ENCODE peak calls at places on chromosomes 1 and 21, in nine cellular contexts. I is HFF-Myc; Z is GM06990; B is cardiac muscle cell; C is stimulated activated CD4-positive, alpha-beta T cell treated with anti-CD3 and anti-CD28 coated beads, TNF-alpha, amount 100 ng/mL, for 4 hours; O is hippocampal formation; M is GOT3; E is IMR-90; W is activated naive CD8-positive, alpha-beta T cell treated with anti-CD3 and anti-CD28 coated beads, Interleukin-2, amount 50 U/mL, for 24 hours. S is an unnamed sample.
A peak's percentile ranks its signal among the peaks of the same experiment; 100 is the strongest.

GRCh38 chr21:28789571-28789970 is 203.1 kb downstream of the LTN1 start:
- DNase-seq in I (no peak), Z (no peak), B (peak; percentile 30), C (no peak), O (no peak), M (no peak), E (no peak), W (no peak), S (no peak)

GRCh38 chr21:29641001-29641634 is 298.7 kb downstream of the GRIK1 start:
- DNase-seq in I (no peak), Z (no peak), B (no peak), C (no peak), O (no peak), M (no peak), E (no peak), W (no peak), S (no peak)

GRCh38 chr1:103211073-103211472 is 102.8 kb upstream of the COL11A1 start:
- DNase-seq in I (no peak), Z (no peak), B (no peak), C (no peak), O (no peak), M (no peak), E (peak; percentile 14), W (no peak), S (peak; percentile 46)

GRCh38 chr1:157227700-157228099 is 89.5 kb upstream of the ETV3 start:
- DNase-seq in I (no peak), Z (no peak), B (no peak), C (no peak), O (no peak), M (no peak), E (no peak), W (no peak), S (no peak)

GRCh38 chr1:111990026-111990877 is 784 bp upstream of the KCND3 start:
- DNase-seq in I (no peak), Z (peak; percentile 6), B (no peak), C (no peak), O (no peak), M (no peak), E (no peak), W (no peak), S (no peak)

GRCh38 chr1:47780469-47780995 is 216.7 kb downstream of the TRABD2B start:
- DNase-seq in I (no peak), Z (no peak), B (no peak), C (no peak), O (no peak), M (no peak), E (no peak), W (no peak), S (no peak)

GRCh38 chr1:204369006-204369726 is 9.4 kb upstream of the PLEKHA6 start:
- DNase-seq in I (no peak), Z (no peak), B (no peak), C (no peak), O (peak; percentile 61), M (no peak), E (no peak), W (no peak), S (no peak)

GRCh38 chr1:222346955-222347354 is 200.9 kb downstream of the HHIPL2 start:
- DNase-seq in I (no peak), Z (no peak), B (no peak), C (no peak), O (no peak), M (no peak), E (no peak), W (no peak), S (no peak)

GRCh38 chr1:10607228-10607627 is 132.5 kb downstream of the PEX14 start:
- DNase-seq in I (no peak), Z (no peak), B (no peak), C (no peak), O (no peak), M (no peak), E (peak; percentile 90), W (no peak), S (no peak)

GRCh38 chr1:169363046-169363756 is 4.4 kb downstream of the NME7 start:
- DNase-seq in I (peak; percentile 61), Z (peak; percentile 24), B (no peak), C (no peak), O (no peak), M (no peak), E (peak; percentile 94), W (peak; percentile 35), S (peak; percentile 44)

GRCh38 chr1:94925561-94926364 is 1.1 kb downstream of the CNN3 start:
- DNase-seq in I (peak; percentile 61), Z (peak; percentile 44), B (peak; percentile 88), C (no peak), O (peak; percentile 74), M (no peak), E (peak; percentile 87), W (peak; percentile 11), S (peak; percentile 97)

GRCh38 chr1:167331650-167332049 is 111.0 kb downstream of the POU2F1 start:
- DNase-seq in I (no peak), Z (no peak), B (no peak), C (no peak), O (no peak), M (no peak), E (no peak), W (no peak), S (no peak)

GRCh38 chr1:72462506-72462905 is 180.2 kb upstream of the NEGR1 start:
- DNase-seq in I (no peak), Z (no peak), B (no peak), C (no peak), O (no peak), M (no peak), E (no peak), W (no peak), S (peak; percentile 9)

GRCh38 chr1:183061194-183061593 is 38.0 kb downstream of the LAMC1 start:
- DNase-seq in I (no peak), Z (no peak), B (no peak), C (no peak), O (no peak), M (no peak), E (no peak), W (no peak), S (no peak)

GRCh38 chr1:165877940-165878556 is 50.6 kb downstream of the UCK2 start:
- DNase-seq in I (no peak), Z (peak; percentile 66), B (no peak), C (no peak), O (no peak), M (no peak), E (no peak), W (no peak), S (no peak)

GRCh38 chr21:21279193-21279901 is 281.1 kb downstream of the NCAM2 start:
- DNase-seq in I (no peak), Z (no peak), B (no peak), C (no peak), O (no peak), M (no peak), E (no peak), W (no peak), S (no peak)

GRCh38 chr1:25563330-25564215 is 20.2 kb downstream of the LDLRAP1 start:
- DNase-seq in I (no peak), Z (no peak), B (no peak), C (no peak), O (peak; percentile 91), M (no peak), E (no peak), W (peak; percentile 50), S (no peak)

GRCh38 chr1:193657552-193657951 is 471.1 kb upstream of the B3GALT2 start:
- DNase-seq in I (no peak), Z (no peak), B (no peak), C (no peak), O (no peak), M (no peak), E (no peak), W (no peak), S (no peak)

GRCh38 chr1:224519874-224520273 is 85.3 kb upstream of the WDR26 start:
- DNase-seq in I (no peak), Z (no peak), B (no peak), C (no peak), O (no peak), M (no peak), E (peak; percentile 17), W (no peak), S (no peak)

GRCh38 chr1:15704526-15705183 is 20.5 kb downstream of the PLEKHM2 start:
- DNase-seq in I (no peak), Z (no peak), B (no peak), C (no peak), O (no peak), M (no peak), E (no peak), W (no peak), S (no peak)

GRCh38 chr1:230537456-230537855 is 104.8 kb upstream of the COG2 start:
- DNase-seq in I (no peak), Z (no peak), B (no peak), C (no peak), O (no peak), M (no peak), E (no peak), W (no peak), S (no peak)

GRCh38 chr1:6334261-6334993 is 59.1 kb downstream of the ACOT7 start:
- DNase-seq in I (no peak), Z (no peak), B (no peak), C (no peak), O (no peak), M (no peak), E (no peak), W (no peak), S (no peak)

GRCh38 chr1:220884109-220884980 is 5.1 kb downstream of the HLX start:
- DNase-seq in I (no peak), Z (no peak), B (peak; percentile 75), C (no peak), O (no peak), M (no peak), E (no peak), W (no peak), S (no peak)

GRCh38 chr1:50422946-50423669 is at the start of gene DMRTA2:
- DNase-seq in I (no peak), Z (no peak), B (peak; percentile 63), C (no peak), O (peak; percentile 54), M (no peak), E (no peak), W (no peak), S (no peak)

GRCh38 chr21:44926364-44927101 is 5.8 kb upstream of the ITGB2 start:
- DNase-seq in I (no peak), Z (no peak), B (no peak), C (no peak), O (no peak), M (no peak), E (peak; percentile 29), W (peak; percentile 56), S (no peak)

GRCh38 chr1:99457381-99458165 is 188.3 kb upstream of the PALMD start:
- DNase-seq in I (peak; percentile 75), Z (no peak), B (no peak), C (no peak), O (no peak), M (no peak), E (peak; percentile 89), W (no peak), S (peak; percentile 78)

GRCh38 chr1:166705376-166706289 is 133.6 kb upstream of the POGK start:
- DNase-seq in I (no peak), Z (no peak), B (peak; percentile 12), C (no peak), O (no peak), M (no peak), E (no peak), W (no peak), S (no peak)

GRCh38 chr1:115430717-115431116 is 92.7 kb upstream of the NGF start:
- DNase-seq in I (peak; percentile 85), Z (no peak), B (no peak), C (no peak), O (no peak), M (no peak), E (peak; percentile 96), W (no peak), S (peak; percentile 92)

GRCh38 chr1:41020109-41020576 is 1.4 kb downstream of the SLFNL1 start:
- DNase-seq in I (no peak), Z (no peak), B (no peak), C (no peak), O (no peak), M (no peak), E (no peak), W (no peak), S (no peak)

GRCh38 chr1:17957588-17958267 is 149.9 kb upstream of the IGSF21 start:
- DNase-seq in I (no peak), Z (no peak), B (no peak), C (no peak), O (no peak), M (no peak), E (no peak), W (no peak), S (no peak)

GRCh38 chr21:16522512-16522911 is 792.7 kb downstream of the USP25 start:
- DNase-seq in I (no peak), Z (no peak), B (no peak), C (no peak), O (no peak), M (no peak), E (peak; percentile 83), W (no peak), S (peak; percentile 13)

S was measured in kidney glomerular epithelial cell.